ENCODE peak calls at places on chromosomes 13 and 19, in nine cellular contexts. R is stomach, C is upper lobe of left lung, K is esophagus muscularis mucosa, L is GM12878, U is esophagus squamous epithelium, Y is IMR-90, D is ovary, S is A549. E is an unnamed sample.

GRCh38 chr13:40665754-40666057 is 735 bp downstream of the FOXO1 start:
- DNase-seq in C (no peak), K (no peak), Y (no peak), L (no peak), D (no peak), S (peak; percentile 13), U (no peak), R (no peak), E (no peak)

GRCh38 chr13:50156140-50156539 is 140.9 kb downstream of the KCNRG start:
- DNase-seq in S (no peak), Y (peak; percentile 78), C (no peak), R (no peak), L (no peak), K (no peak), U (no peak), D (no peak), E (no peak)

GRCh38 chr19:28494466-28494865 is 718.5 kb downstream of the UQCRFS1 start:
- DNase-seq in C (no peak), U (no peak), L (no peak), Y (no peak), K (no peak), R (no peak), S (no peak), D (no peak), E (no peak)

GRCh38 chr13:66305960-66306617 is 924.0 kb downstream of the PCDH9 start:
- DNase-seq in R (no peak), L (no peak), D (no peak), S (no peak), C (no peak), U (no peak), Y (no peak), K (no peak), E (no peak)

GRCh38 chr13:109778102-109778542 is 8.3 kb downstream of the IRS2 start:
- DNase-seq in C (no peak), K (peak; percentile 64), D (no peak), S (no peak), Y (peak; percentile 39), R (peak; percentile 65), L (no peak), U (no peak), E (no peak)

GRCh38 chr13:112059457-112060317 is 7.3 kb upstream of the SOX1 start:
- DNase-seq in S (no peak), L (no peak), R (no peak), K (no peak), D (no peak), C (no peak), Y (no peak), U (no peak), E (no peak)

GRCh38 chr13:43230989-43231388 is 207.6 kb downstream of the DNAJC15 start:
- DNase-seq in D (no peak), U (no peak), L (no peak), R (no peak), C (no peak), K (peak; percentile 50), Y (no peak), S (no peak), E (no peak)

GRCh38 chr13:80339841-80340642 is 884 bp downstream of the SPRY2 start:
- DNase-seq in L (no peak), S (no peak), U (no peak), C (peak; percentile 54), K (no peak), R (peak; percentile 46), Y (peak; percentile 42), D (peak; percentile 66), E (peak; percentile 46)

GRCh38 chr13:29591310-29591709 is 4.2 kb downstream of the SLC7A1 start:
- DNase-seq in U (no peak), D (no peak), Y (peak; percentile 58), R (no peak), L (no peak), C (no peak), K (no peak), S (no peak), E (no peak)

GRCh38 chr19:36215276-36216171 is 618 bp downstream of the ZNF146 start:
- DNase-seq in S (peak; percentile 57), K (no peak), R (no peak), L (no peak), D (no peak), Y (peak; percentile 62), C (no peak), U (no peak), E (no peak)

GRCh38 chr13:102642029-102642428 is 45.2 kb downstream of the TPP2 start:
- DNase-seq in L (no peak), K (no peak), Y (no peak), C (no peak), D (no peak), R (no peak), S (no peak), U (no peak), E (no peak)

GRCh38 chr19:46624958-46625661 is at the start of gene PTGIR:
- DNase-seq in K (peak; percentile 95), L (no peak), D (no peak), C (no peak), Y (peak; percentile 78), S (no peak), R (no peak), U (no peak), E (no peak)

GRCh38 chr13:61485128-61485765 is 69.6 kb upstream of the PCDH20 start:
- DNase-seq in D (no peak), Y (no peak), C (no peak), S (no peak), R (no peak), U (no peak), L (no peak), K (no peak), E (no peak)

GRCh38 chr13:84400711-84401110 is 518.4 kb upstream of the SLITRK1 start:
- DNase-seq in Y (peak; percentile 82), L (no peak), S (no peak), U (no peak), R (no peak), D (no peak), K (no peak), C (no peak), E (no peak)

GRCh38 chr13:43021926-43022670 is 1.3 kb upstream of the DNAJC15 start:
- DNase-seq in S (no peak), L (no peak), K (no peak), R (no peak), D (no peak), U (no peak), C (no peak), Y (peak; percentile 31), E (no peak)

DNA sequence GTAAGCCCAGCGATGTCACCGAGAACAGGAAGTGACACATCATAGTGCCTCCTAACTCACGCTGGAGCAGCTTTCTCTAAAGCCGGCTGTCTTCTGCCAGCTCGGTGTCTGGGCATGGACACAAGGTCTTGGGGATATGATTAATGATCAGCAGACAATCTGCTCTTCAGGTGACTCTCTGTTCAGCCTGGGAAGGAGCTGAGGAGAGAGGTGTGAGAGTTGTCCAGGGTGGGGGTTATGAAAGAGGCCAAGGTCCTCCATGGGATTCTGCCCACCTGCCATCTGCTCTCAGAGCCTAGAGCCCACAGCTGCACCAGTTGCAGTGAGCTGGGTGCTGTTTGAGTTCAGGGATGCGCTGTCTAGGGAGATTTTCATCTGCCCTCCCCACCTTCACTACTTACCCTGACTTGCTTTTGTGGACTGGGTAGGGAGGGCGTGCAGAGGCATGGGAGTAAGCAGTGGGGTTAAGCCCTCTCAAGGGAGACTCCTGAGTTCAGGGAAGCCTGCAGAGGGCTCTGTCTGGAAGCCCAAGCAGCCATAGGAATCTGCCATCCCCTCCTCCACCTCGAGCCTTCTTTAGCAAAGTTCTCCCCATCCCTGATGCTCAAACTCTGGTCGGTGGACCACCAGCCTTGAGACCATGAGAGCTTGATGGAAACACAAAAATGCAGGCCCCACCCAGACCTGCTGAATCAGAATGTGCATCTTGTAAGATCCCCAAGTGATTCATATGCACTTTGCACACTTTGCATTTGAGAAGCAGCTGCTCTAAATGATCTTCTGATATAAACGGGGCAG is 539.7 kb downstream of the RFC3 start:
- DNase-seq in D (no peak), K (peak; percentile 64), S (no peak), U (no peak), L (no peak), Y (peak; percentile 79), C (no peak), R (no peak), E (no peak)
- H3K27ac ChIP-seq in D (no peak overlapping the region), K (no peak overlapping the region), S (peak overlapping the region; percentile 90), U (no peak overlapping the region), L (no peak overlapping the region), Y (no peak overlapping the region), C (no peak overlapping the region), R (no peak overlapping the region), E (no peak overlapping the region)

DNA sequence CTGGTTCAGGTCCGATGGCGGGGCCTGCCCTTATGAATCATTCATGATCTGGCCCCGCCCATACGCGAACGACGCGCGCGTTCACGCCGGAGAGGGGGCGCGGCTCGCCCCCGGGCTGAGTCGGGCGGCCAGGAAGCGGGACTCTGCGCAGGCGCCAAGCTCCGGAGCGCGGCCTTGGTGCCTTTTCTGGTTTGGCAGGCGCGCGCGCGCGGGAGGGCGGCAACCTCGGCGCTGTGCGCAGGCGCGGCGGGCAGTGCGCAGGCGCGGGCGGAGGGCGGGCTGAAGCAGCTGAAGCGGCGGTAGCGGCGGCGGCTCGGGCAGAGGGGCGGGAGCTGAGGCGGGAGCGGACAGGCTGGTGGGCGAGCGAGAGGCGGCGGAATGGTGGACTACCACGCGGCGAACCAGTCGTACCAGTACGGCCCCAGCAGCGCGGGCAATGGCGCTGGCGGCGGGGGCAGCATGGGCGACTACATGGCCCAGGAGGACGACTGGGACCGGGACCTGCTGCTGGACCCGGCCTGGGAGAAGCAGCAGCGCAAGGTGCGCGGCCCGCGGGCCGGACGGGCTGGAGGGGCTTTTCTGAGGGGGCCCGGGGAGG is at the start of gene ACTN4:
- DNase-seq in L (peak; percentile 78), R (peak; percentile 100), K (peak; percentile 99), S (peak; percentile 99), Y (peak; percentile 94), D (peak; percentile 100), U (peak; percentile 90), C (peak; percentile 99), E (peak; percentile 98)
- TF ChIP-seq POLR2A in L (peak; percentile 99), R (peak; percentile 98), K (peak; percentile 96), S (peak; percentile 100), Y (peak; percentile 98), D (peak; percentile 95), U (peak; percentile 100), C (peak; percentile 99), E (peak; percentile 100)

DNA sequence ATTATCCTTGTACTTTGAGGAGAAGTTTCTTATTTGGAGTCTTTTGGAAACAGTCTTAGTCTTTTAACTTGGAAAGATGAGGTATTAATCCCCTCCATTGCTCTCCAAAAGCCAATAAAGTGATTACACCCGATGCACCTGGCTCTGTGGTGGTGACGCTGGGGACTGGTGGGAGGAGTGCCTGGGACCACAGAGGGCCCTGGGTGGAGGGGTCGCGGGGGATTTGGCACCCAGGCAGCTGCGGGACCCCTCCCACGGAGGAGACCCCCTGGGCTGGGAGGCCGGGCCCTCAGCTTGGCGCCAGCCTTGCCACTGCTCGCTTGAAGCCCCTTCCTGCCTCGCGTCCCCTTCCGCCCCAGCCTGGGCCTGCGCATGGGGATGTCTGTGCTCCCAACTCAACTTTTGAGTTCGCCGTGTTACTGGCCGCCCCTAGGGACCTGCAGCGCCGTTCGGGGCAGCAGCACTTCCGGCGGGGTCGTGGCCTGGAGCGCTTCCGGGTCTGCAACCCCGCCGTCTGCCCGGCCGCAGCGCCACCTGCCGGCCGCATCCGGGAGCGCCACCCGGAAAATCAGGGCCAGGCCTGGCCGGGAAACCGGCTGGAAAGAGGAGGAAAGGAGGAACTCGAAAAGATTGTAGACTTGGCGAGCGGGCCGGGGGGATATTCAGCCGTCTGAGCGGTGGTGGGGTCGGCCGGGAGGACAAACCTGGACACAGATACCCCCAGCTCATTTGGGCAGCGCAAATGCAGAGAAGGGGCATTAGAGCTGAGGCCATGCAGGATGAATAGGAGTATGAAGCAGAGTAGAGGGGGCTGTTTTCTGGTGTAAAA is 8.4 kb downstream of the PEAK3 start:
- DNase-seq in D (peak; percentile 87), R (peak; percentile 83), U (no peak), S (peak; percentile 78), Y (peak; percentile 52), K (no peak), C (peak; percentile 78), L (peak; percentile 65), E (peak; percentile 47)
- H3K4me3 ChIP-seq in D (peak overlapping the region; percentile 17), R (peak overlapping the region; percentile 19), U (peak overlapping the region; percentile 96), S (peak overlapping the region; percentile 34), Y (no peak overlapping the region), K (peak overlapping the region; percentile 41), C (peak overlapping the region; percentile 20), L (peak overlapping the region; percentile 95), E (no peak overlapping the region)

GRCh38 chr13:36680918-36681317 is 7.1 kb downstream of the SERTM1 start:
- DNase-seq in L (no peak), K (no peak), U (no peak), D (no peak), R (no peak), S (no peak), C (no peak), Y (no peak), E (no peak)
- H3K27ac ChIP-seq in L (no peak overlapping the region), K (no peak overlapping the region), U (no peak overlapping the region), D (no peak overlapping the region), R (no peak overlapping the region), S (no peak overlapping the region), C (no peak overlapping the region), Y (no peak overlapping the region), E (no peak overlapping the region)

E was measured in prostate gland.